ENCODE peak calls at places on chromosomes 3 and 15, in seven cellular contexts. L is HCT116, Q is ascending aorta, P is upper lobe of right lung, W is MM.1S, Y is sigmoid colon, I is body of pancreas. J is an unnamed sample. For H3K36me3, the result is how much of the 10 kb centered on the place peaks cover.

GRCh38 chr3:76702676-76703075 is 337.2 kb upstream of the ROBO2 start:
- DNase-seq in L (no peak), Q (no peak), P (no peak), W (no peak), Y (no peak), I (no peak), J (no peak)

GRCh38 chr3:82816086-82816485 is 1054.6 kb upstream of the GBE1 start:
- DNase-seq in L (no peak), Q (no peak), P (no peak), W (no peak), Y (no peak), I (no peak), J (no peak)

GRCh38 chr15:82129769-82130168 is 84.0 kb upstream of the MEX3B start:
- DNase-seq in L (no peak), Q (no peak), P (no peak), W (no peak), Y (no peak), I (no peak), J (no peak)

GRCh38 chr15:48374472-48374871 is 43.2 kb downstream of the DUT start:
- DNase-seq in L (no peak), Q (no peak), P (no peak), W (no peak), Y (no peak), I (no peak), J (no peak)

GRCh38 chr3:57544181-57545125 is at the start of gene DNAH12:
- DNase-seq in L (no peak), Q (no peak), P (peak), W (no peak), Y (no peak), I (peak), J (no peak)

GRCh38 chr3:11718582-11719405 is 75.1 kb upstream of the VGLL4 start:
- DNase-seq in L (peak), Q (no peak), P (peak), W (peak), Y (peak), I (peak), J (peak)

GRCh38 chr3:111541911-111542483 is at the start of gene CD96:
- DNase-seq in L (no peak), Q (no peak), P (no peak), W (no peak), Y (no peak), I (no peak), J (peak)

GRCh38 chr15:100247228-100248225 is 94.2 kb downstream of the ADAMTS17 start:
- DNase-seq in L (no peak), Q (no peak), P (no peak), W (no peak), Y (no peak), I (no peak), J (no peak)

GRCh38 chr3:34260266-34260990 is 462.0 kb downstream of the PDCD6IP start:
- DNase-seq in L (peak), Q (no peak), P (no peak), W (peak), Y (no peak), I (peak), J (no peak)

GRCh38 chr3:13189639-13190375 is 116.6 kb upstream of the IQSEC1 start:
- DNase-seq in L (no peak), Q (no peak), P (no peak), W (no peak), Y (peak), I (no peak), J (no peak)

GRCh38 chr3:154776549-154777230 is 303.4 kb upstream of the MME start:
- DNase-seq in L (no peak), Q (no peak), P (no peak), W (no peak), Y (no peak), I (no peak), J (no peak)

GRCh38 chr3:123036352-123037014 is 8.9 kb upstream of the SEMA5B start:
- DNase-seq in L (no peak), Q (no peak), P (no peak), W (no peak), Y (no peak), I (no peak), J (no peak)

GRCh38 chr3:13424111-13424844 is 4.2 kb upstream of the NUP210 start:
- DNase-seq in L (no peak), Q (no peak), P (no peak), W (no peak), Y (no peak), I (no peak), J (no peak)

GRCh38 chr3:134066539-134067310 is 37.0 kb upstream of the SLCO2A1 start:
- DNase-seq in L (no peak), Q (no peak), P (no peak), W (no peak), Y (no peak), I (no peak), J (no peak)

GRCh38 chr3:89522168-89522567 is 414.7 kb downstream of the EPHA3 start:
- DNase-seq in L (no peak), Q (no peak), P (no peak), W (no peak), Y (no peak), I (no peak), J (no peak)

GRCh38 chr3:172014145-172014544 is 25.2 kb upstream of the FNDC3B start:
- DNase-seq in L (no peak), Q (no peak), P (no peak), W (no peak), Y (no peak), I (no peak), J (no peak)

GRCh38 chr15:60932051-60932915 is 296.8 kb downstream of the RORA start:
- DNase-seq in L (peak), Q (peak), P (peak), W (no peak), Y (no peak), I (no peak), J (no peak)

GRCh38 chr3:140626856-140627255 is 51.0 kb upstream of the TRIM42 start:
- DNase-seq in L (no peak), Q (no peak), P (no peak), W (no peak), Y (no peak), I (no peak), J (no peak)

GRCh38 chr3:65030847-65031463 is 343.2 kb upstream of the ADAMTS9 start:
- DNase-seq in L (no peak), Q (no peak), P (no peak), W (no peak), Y (no peak), I (no peak), J (peak)

GRCh38 chr3:48598323-48599076 is 3.4 kb upstream of the COL7A1 start:
- DNase-seq in L (no peak), Q (peak), P (no peak), W (no peak), Y (no peak), I (no peak), J (no peak)

GRCh38 chr3:48597408-48597800 is 2.3 kb upstream of the COL7A1 start:
- DNase-seq in L (no peak), Q (no peak), P (no peak), W (no peak), Y (no peak), I (no peak), J (no peak)

GRCh38 chr3:48599509-48600285 is 4.6 kb upstream of the COL7A1 start:
- DNase-seq in L (no peak), Q (no peak), P (no peak), W (no peak), Y (no peak), I (no peak), J (no peak)

GRCh38 chr3:48600711-48601621 is 5.8 kb upstream of the COL7A1 start:
- DNase-seq in L (no peak), Q (no peak), P (no peak), W (no peak), Y (no peak), I (no peak), J (no peak)

GRCh38 chr3:48599077-48599501 is 4.0 kb upstream of the COL7A1 start:
- DNase-seq in L (no peak), Q (no peak), P (no peak), W (no peak), Y (no peak), I (no peak), J (no peak)
- H3K4me3 ChIP-seq in L (no peak), Q (no peak), P (no peak), W (no peak), Y (no peak), I (no peak), J (no peak)

GRCh38 chr15:75367913-75368688 is at the start of gene MAN2C1:
- DNase-seq in L (peak), Q (peak), P (peak), W (peak), Y (peak), I (peak), J (peak)

GRCh38 chr15:75371486-75371885 is 3.1 kb upstream of the MAN2C1 start:
- DNase-seq in L (no peak), Q (no peak), P (no peak), W (no peak), Y (no peak), I (no peak), J (no peak)

GRCh38 chr15:75368689-75369239 is 357 bp upstream of the MAN2C1 start:
- DNase-seq in L (no peak), Q (no peak), P (no peak), W (no peak), Y (no peak), I (no peak), J (no peak)

GRCh38 chr15:75371901-75372688 is 3.7 kb upstream of the MAN2C1 start:
- DNase-seq in L (no peak), Q (no peak), P (no peak), W (no peak), Y (no peak), I (no peak), J (no peak)

DNA sequence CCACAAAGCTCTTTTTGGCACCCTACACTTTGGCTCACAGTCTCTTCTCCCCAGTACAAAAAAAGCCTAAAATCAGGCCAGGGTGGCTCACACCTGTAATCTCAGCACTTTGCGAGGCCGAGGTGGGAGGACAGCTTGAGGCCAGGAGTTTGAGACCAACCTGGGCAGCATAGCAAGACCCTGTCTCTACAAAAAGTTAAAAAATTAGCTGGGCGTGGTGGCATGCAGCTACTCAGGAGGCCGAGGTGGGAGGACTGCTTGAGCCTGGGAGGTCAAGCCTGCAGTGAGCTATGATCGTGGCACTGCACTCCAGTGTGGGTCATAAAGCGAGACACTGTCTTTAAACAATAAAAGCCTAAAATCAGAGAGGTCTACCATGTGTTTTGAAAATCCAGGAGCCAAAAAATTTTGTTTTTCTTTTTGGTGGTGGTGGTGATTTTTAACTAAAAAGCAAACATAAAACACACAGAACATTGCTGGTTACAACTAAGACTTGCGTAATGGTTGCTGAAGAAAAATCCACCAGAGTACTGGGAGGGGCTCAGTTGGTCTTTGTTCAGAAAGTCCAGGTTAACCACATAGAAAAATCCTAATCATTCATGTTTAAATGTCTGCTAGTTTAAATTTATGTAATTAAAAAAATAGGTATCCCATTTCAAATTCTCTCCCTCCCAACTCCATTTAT is 1.6 kb upstream of the MAN2C1 start:
- DNase-seq in L (no peak), Q (no peak), P (no peak), W (no peak), Y (no peak), I (no peak), J (no peak)
- H3K36me3 ChIP-seq in L (under half), Q (half or more), P (half or more), W (under half), Y (under half), I (under half), J (under half)

GRCh38 chr3:114151091-114151490 is 27.8 kb downstream of the DRD3 start:
- DNase-seq in L (no peak), Q (no peak), P (no peak), W (no peak), Y (no peak), I (no peak), J (no peak)

GRCh38 chr3:114155370-114155821 is 23.5 kb downstream of the DRD3 start:
- DNase-seq in L (peak), Q (no peak), P (no peak), W (no peak), Y (no peak), I (peak), J (no peak)

GRCh38 chr3:114154321-114154821 is 24.5 kb downstream of the DRD3 start:
- DNase-seq in L (no peak), Q (no peak), P (no peak), W (no peak), Y (no peak), I (no peak), J (no peak)

GRCh38 chr3:114157321-114157720 is 21.5 kb downstream of the DRD3 start:
- DNase-seq in L (no peak), Q (no peak), P (no peak), W (no peak), Y (no peak), I (no peak), J (no peak)

DNA sequence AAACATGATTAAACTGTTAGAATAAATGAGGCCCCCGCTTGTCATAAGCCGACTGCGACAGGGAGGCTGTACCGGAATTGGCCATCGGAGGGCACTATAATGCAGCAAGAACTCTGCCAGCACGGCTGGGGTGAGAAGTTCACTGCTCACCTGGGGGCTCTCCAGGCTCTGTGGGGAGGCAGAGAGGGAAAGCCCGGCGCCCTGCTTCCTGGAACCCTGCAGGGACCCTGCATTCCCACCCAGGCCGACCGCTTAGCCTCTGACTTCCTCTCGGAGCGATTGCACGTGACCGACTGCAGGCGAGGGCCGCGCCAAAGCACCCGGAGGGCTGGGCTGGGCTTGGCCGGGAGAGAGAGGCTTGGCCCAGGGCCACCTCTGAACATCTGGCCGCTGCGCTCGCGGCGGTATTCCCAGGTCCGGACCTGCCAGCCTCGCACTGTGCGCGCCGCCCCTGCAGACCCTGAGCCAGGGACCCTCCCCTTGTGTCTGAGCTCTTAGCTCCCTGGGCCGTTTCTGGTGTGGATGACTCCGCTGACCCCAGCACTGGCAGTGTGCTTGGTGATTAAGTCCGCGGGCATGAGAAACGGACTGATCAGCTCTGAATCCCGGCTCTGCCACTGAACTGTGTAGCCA is 26.2 kb downstream of the DRD3 start:
- DNase-seq in L (peak), Q (no peak), P (peak), W (peak), Y (peak), I (peak), J (peak)
- H3K4me3 ChIP-seq in L (peak), Q (peak), P (peak), W (peak), Y (peak), I (no peak), J (peak)

GRCh38 chr15:78893538-78893937 is 20.8 kb downstream of the MORF4L1 start:
- DNase-seq in L (no peak), Q (no peak), P (no peak), W (no peak), Y (no peak), I (no peak), J (no peak)

GRCh38 chr15:78889000-78889399 is 16.3 kb downstream of the MORF4L1 start:
- DNase-seq in L (no peak), Q (no peak), P (no peak), W (no peak), Y (no peak), I (no peak), J (no peak)
- H3K36me3 ChIP-seq in L (half or more), Q (half or more), P (half or more), W (under half), Y (under half), I (under half), J (under half)

DNA sequence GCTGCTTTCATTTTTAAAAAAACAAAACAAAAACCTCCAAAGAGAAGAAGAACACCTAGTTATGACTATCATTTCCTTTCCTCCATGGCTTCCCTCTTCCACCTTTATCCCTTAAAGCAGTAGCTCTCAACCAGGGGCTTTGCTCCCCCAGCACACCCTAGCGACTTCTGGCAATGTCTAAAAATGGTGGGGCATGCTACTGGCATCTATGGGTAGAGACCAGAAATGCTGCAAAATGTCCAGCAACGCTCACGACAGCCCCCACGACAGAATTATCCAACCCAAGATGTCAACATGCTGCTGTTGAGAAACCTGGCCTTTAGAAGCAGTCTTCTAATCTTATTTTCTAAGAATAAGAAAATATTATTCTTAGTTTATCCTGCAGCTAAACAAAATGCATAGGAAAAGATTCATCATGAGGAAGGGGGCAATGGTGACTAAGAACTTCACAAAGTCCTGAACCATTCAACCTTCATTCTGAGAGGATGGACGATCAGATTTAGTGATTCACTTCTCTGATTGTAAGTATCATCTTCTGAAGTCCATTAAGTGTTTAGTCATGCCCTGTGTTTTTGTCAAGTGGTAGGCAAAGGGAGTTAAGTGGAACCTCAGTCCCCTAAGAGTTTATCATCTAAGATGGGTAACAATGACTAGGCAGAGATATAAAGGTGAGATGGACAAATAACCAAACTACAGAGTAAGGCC is 81.7 kb downstream of the CCNL1 start:
- DNase-seq in L (no peak), Q (no peak), P (no peak), W (no peak), Y (no peak), I (no peak), J (no peak)
- H3K4me3 ChIP-seq in L (no peak), Q (no peak), P (no peak), W (peak), Y (no peak), I (no peak), J (no peak)

DNA sequence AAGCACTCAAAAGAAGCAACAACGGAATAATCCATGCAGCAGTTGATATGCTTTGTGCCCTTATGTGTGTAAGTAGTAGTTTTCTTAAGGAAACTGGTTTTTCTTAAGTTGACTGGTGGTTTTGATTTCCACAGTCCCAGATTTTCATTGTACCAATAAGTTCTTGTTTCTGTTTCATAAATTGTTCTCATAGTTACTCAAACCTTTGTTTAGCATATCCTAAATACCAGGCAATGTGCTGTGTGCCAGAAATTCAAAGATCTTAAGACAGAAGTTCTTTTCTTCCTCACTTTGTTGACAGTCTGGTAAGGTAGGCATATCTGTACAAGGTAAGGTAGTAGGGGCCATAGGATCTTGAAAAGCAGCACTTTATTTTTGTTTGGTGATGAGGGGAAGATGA is 40.0 kb downstream of the DNAJC13 start:
- DNase-seq in L (no peak), Q (no peak), P (no peak), W (no peak), Y (no peak), I (no peak), J (no peak)
- H3K36me3 ChIP-seq in L (under half), Q (half or more), P (half or more), W (under half), Y (under half), I (under half), J (under half)

GRCh38 chr3:181696641-181697230 is 15.0 kb upstream of the SOX2 start:
- DNase-seq in L (no peak), Q (no peak), P (no peak), W (no peak), Y (no peak), I (no peak), J (no peak)

GRCh38 chr3:181699171-181699903 is 12.4 kb upstream of the SOX2 start:
- DNase-seq in L (no peak), Q (no peak), P (no peak), W (peak), Y (no peak), I (no peak), J (no peak)

GRCh38 chr3:181700168-181701087 is 11.3 kb upstream of the SOX2 start:
- DNase-seq in L (peak), Q (no peak), P (no peak), W (peak), Y (no peak), I (peak), J (no peak)

GRCh38 chr3:181695661-181696491 is 15.8 kb upstream of the SOX2 start:
- DNase-seq in L (no peak), Q (no peak), P (no peak), W (no peak), Y (no peak), I (peak), J (no peak)

GRCh38 chr3:181698263-181698944 is 13.3 kb upstream of the SOX2 start:
- DNase-seq in L (no peak), Q (no peak), P (no peak), W (no peak), Y (no peak), I (no peak), J (no peak)
- H3K4me3 ChIP-seq in L (no peak), Q (no peak), P (no peak), W (no peak), Y (no peak), I (no peak), J (no peak)

GRCh38 chr3:197132916-197133530 is 103.4 kb upstream of the MELTF start:
- DNase-seq in L (no peak), Q (no peak), P (no peak), W (no peak), Y (no peak), I (no peak), J (no peak)
- H3K36me3 ChIP-seq in L (under half), Q (under half), P (under half), W (under half), Y (under half), I (under half), J (under half)

DNA sequence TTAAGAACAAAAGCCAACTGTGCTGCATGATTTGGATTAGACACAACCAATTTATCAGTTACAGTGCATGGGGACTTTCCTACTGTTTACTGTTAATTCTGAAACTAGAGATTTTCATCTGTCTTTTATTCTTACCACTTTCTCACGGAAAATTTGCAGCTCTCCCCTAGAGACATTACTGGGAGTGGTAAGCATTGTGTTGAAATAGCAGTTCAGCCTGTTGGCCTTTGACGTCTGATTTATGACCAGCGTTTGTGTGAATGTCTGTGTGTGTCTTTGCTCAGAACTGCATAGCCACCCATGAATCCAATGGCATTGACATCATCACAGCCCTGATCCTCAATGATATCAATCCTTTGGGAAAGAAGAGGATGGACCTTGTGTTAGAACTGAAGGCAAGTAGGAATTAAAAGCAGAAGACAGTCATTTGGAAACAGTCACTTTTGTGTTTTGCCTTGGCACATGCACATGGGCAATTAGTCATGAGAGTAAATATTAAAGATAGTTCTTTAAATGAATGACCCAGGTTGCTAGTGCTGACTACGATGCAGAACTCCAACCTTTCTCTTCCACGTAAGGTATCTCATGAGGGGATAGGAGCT is 202.2 kb upstream of the BHLHE40 start:
- DNase-seq in L (no peak), Q (no peak), P (no peak), W (no peak), Y (no peak), I (no peak), J (peak)
- H3K4me3 ChIP-seq in L (no peak), Q (no peak), P (no peak), W (no peak), Y (no peak), I (no peak), J (no peak)